ENCODE peak calls at places on chromosomes 16 and 17, in seven cellular contexts. One of them, this sample, is unnamed.

GRCh38 chr17:41678411-41678906 is 10.2 kb upstream of the EIF1 start:
- DNase-seq in NCI-H1092: no peak
- DNase-seq in EL: peak
- DNase-seq in amniotic epithelial cell: peak
- DNase-seq in T-helper 1 cell: no peak
- DNase-seq in EH: peak
- DNase-seq in amygdala: no peak
- DNase-seq in this sample: peak

GRCh38 chr17:35187481-35187880 is 6.7 kb downstream of the SLC35G3 start:
- DNase-seq in amniotic epithelial cell: no peak
- DNase-seq in NCI-H1092: no peak
- DNase-seq in EL: no peak
- DNase-seq in amygdala: no peak
- DNase-seq in EH: no peak
- DNase-seq in T-helper 1 cell: no peak
- DNase-seq in this sample: no peak

GRCh38 chr16:83272201-83272600 is 535.6 kb upstream of the HSBP1 start:
- DNase-seq in T-helper 1 cell: no peak
- DNase-seq in EH: peak
- DNase-seq in amniotic epithelial cell: no peak
- DNase-seq in NCI-H1092: no peak
- DNase-seq in amygdala: no peak
- DNase-seq in EL: peak
- DNase-seq in this sample: peak

GRCh38 chr16:55671974-55672280 is 16.1 kb downstream of the SLC6A2 start:
- DNase-seq in T-helper 1 cell: no peak
- DNase-seq in amniotic epithelial cell: no peak
- DNase-seq in EH: no peak
- DNase-seq in NCI-H1092: no peak
- DNase-seq in EL: no peak
- DNase-seq in amygdala: no peak
- DNase-seq in this sample: no peak

GRCh38 chr16:83351846-83352245 is 455.9 kb upstream of the HSBP1 start:
- DNase-seq in amniotic epithelial cell: peak
- DNase-seq in EH: peak
- DNase-seq in EL: peak
- DNase-seq in NCI-H1092: no peak
- DNase-seq in T-helper 1 cell: no peak
- DNase-seq in amygdala: no peak
- DNase-seq in this sample: peak

GRCh38 chr17:12599185-12599920 is 66.3 kb upstream of the MYOCD start:
- DNase-seq in NCI-H1092: no peak
- DNase-seq in amygdala: no peak
- DNase-seq in EL: peak
- DNase-seq in EH: peak
- DNase-seq in T-helper 1 cell: no peak
- DNase-seq in amniotic epithelial cell: no peak
- DNase-seq in this sample: peak

GRCh38 chr17:164536-165235 is 16.8 kb downstream of the DOC2B start:
- DNase-seq in EL: peak
- DNase-seq in amygdala: no peak
- DNase-seq in T-helper 1 cell: no peak
- DNase-seq in NCI-H1092: no peak
- DNase-seq in EH: peak
- DNase-seq in amniotic epithelial cell: peak
- DNase-seq in this sample: peak

GRCh38 chr16:9316615-9317014 is 225.2 kb downstream of the HAPSTR1 start:
- DNase-seq in T-helper 1 cell: no peak
- DNase-seq in EH: no peak
- DNase-seq in amygdala: no peak
- DNase-seq in NCI-H1092: no peak
- DNase-seq in EL: no peak
- DNase-seq in amniotic epithelial cell: no peak
- DNase-seq in this sample: no peak

GRCh38 chr17:60361889-60362288 is 30.0 kb downstream of the USP32 start:
- DNase-seq in T-helper 1 cell: no peak
- DNase-seq in EL: no peak
- DNase-seq in NCI-H1092: no peak
- DNase-seq in amygdala: no peak
- DNase-seq in amniotic epithelial cell: no peak
- DNase-seq in EH: no peak
- DNase-seq in this sample: no peak

GRCh38 chr17:64938925-64939474 is 19.7 kb upstream of the LRRC37A3 start:
- DNase-seq in T-helper 1 cell: no peak
- DNase-seq in NCI-H1092: no peak
- DNase-seq in amygdala: peak
- DNase-seq in amniotic epithelial cell: peak
- DNase-seq in EL: peak
- DNase-seq in EH: peak
- DNase-seq in this sample: peak

GRCh38 chr16:50336884-50337283 is 31.9 kb downstream of the BRD7 start:
- DNase-seq in T-helper 1 cell: no peak
- DNase-seq in amniotic epithelial cell: no peak
- DNase-seq in EL: no peak
- DNase-seq in amygdala: no peak
- DNase-seq in NCI-H1092: no peak
- DNase-seq in EH: no peak
- DNase-seq in this sample: no peak

GRCh38 chr17:44898768-44899073 is 524 bp downstream of the EFTUD2 start:
- DNase-seq in NCI-H1092: no peak
- DNase-seq in amniotic epithelial cell: peak
- DNase-seq in EL: no peak
- DNase-seq in amygdala: no peak
- DNase-seq in T-helper 1 cell: no peak
- DNase-seq in EH: peak
- DNase-seq in this sample: no peak

GRCh38 chr17:31690118-31690517 is 168.9 kb downstream of the COPRS start:
- DNase-seq in T-helper 1 cell: no peak
- DNase-seq in NCI-H1092: no peak
- DNase-seq in EH: peak
- DNase-seq in amygdala: no peak
- DNase-seq in amniotic epithelial cell: peak
- DNase-seq in EL: peak
- DNase-seq in this sample: peak

GRCh38 chr17:72614871-72615626 is 477.4 kb downstream of the SLC39A11 start:
- DNase-seq in EH: peak
- DNase-seq in T-helper 1 cell: no peak
- DNase-seq in amniotic epithelial cell: peak
- DNase-seq in NCI-H1092: no peak
- DNase-seq in amygdala: peak
- DNase-seq in EL: peak
- DNase-seq in this sample: peak

GRCh38 chr16:89331371-89332109 is 114.0 kb downstream of the ZNF778 start:
- DNase-seq in amygdala: no peak
- DNase-seq in EH: no peak
- DNase-seq in T-helper 1 cell: no peak
- DNase-seq in EL: no peak
- DNase-seq in NCI-H1092: no peak
- DNase-seq in amniotic epithelial cell: no peak
- DNase-seq in this sample: no peak

GRCh38 chr16:74501484-74502479 is 80.5 kb upstream of the CLEC18B start:
- DNase-seq in amniotic epithelial cell: no peak
- DNase-seq in amygdala: no peak
- DNase-seq in T-helper 1 cell: no peak
- DNase-seq in NCI-H1092: no peak
- DNase-seq in EL: no peak
- DNase-seq in EH: no peak
- DNase-seq in this sample: no peak

GRCh38 chr16:80976946-80977345 is 29.7 kb downstream of the CMC2 start:
- DNase-seq in EH: no peak
- DNase-seq in T-helper 1 cell: no peak
- DNase-seq in amniotic epithelial cell: peak
- DNase-seq in amygdala: no peak
- DNase-seq in NCI-H1092: no peak
- DNase-seq in EL: no peak
- DNase-seq in this sample: peak

GRCh38 chr16:89300311-89300975 is 82.9 kb downstream of the ZNF778 start:
- DNase-seq in amniotic epithelial cell: peak
- DNase-seq in amygdala: no peak
- DNase-seq in T-helper 1 cell: no peak
- DNase-seq in NCI-H1092: no peak
- DNase-seq in EL: no peak
- DNase-seq in EH: no peak
- DNase-seq in this sample: peak

GRCh38 chr17:31877911-31878702 is 19.1 kb upstream of the COPRS start:
- DNase-seq in amniotic epithelial cell: peak
- DNase-seq in EL: no peak
- DNase-seq in amygdala: no peak
- DNase-seq in EH: peak
- DNase-seq in T-helper 1 cell: no peak
- DNase-seq in NCI-H1092: no peak
- DNase-seq in this sample: peak